ENCODE peak calls at places on chromosome 4, in five cellular contexts. One of them, this sample, is unnamed.

GRCh38 chr4:2515835-2516550 is 20.5 kb upstream of the FAM193A start:
- DNase-seq in heart right ventricle: peak
- DNase-seq in AG04450: no peak
- DNase-seq in CD8-positive, alpha-beta T cell: no peak
- DNase-seq in mammary epithelial cell: no peak
- DNase-seq in this sample: no peak

GRCh38 chr4:10075953-10076391 is 40.6 kb downstream of the WDR1 start:
- DNase-seq in mammary epithelial cell: no peak
- DNase-seq in heart right ventricle: no peak
- DNase-seq in CD8-positive, alpha-beta T cell: peak
- DNase-seq in AG04450: no peak
- DNase-seq in this sample: no peak

GRCh38 chr4:120850048-120850599 is 72.4 kb downstream of the PRDM5 start:
- DNase-seq in heart right ventricle: no peak
- DNase-seq in CD8-positive, alpha-beta T cell: no peak
- DNase-seq in mammary epithelial cell: no peak
- DNase-seq in AG04450: no peak
- DNase-seq in this sample: no peak

GRCh38 chr4:132619968-132620367 is 529.1 kb upstream of the PCDH10 start:
- DNase-seq in heart right ventricle: no peak
- DNase-seq in AG04450: no peak
- DNase-seq in mammary epithelial cell: no peak
- DNase-seq in CD8-positive, alpha-beta T cell: no peak
- DNase-seq in this sample: no peak

GRCh38 chr4:89137695-89138094 is 26.4 kb downstream of the TIGD2 start:
- DNase-seq in AG04450: no peak
- DNase-seq in mammary epithelial cell: no peak
- DNase-seq in heart right ventricle: no peak
- DNase-seq in CD8-positive, alpha-beta T cell: no peak
- DNase-seq in this sample: no peak

GRCh38 chr4:128835498-128836222 is 26.2 kb downstream of the JADE1 start:
- DNase-seq in mammary epithelial cell: no peak
- DNase-seq in AG04450: no peak
- DNase-seq in CD8-positive, alpha-beta T cell: no peak
- DNase-seq in heart right ventricle: peak
- DNase-seq in this sample: no peak

GRCh38 chr4:76745264-76745663 is 152.7 kb downstream of the SOWAHB start:
- DNase-seq in heart right ventricle: no peak
- DNase-seq in mammary epithelial cell: no peak
- DNase-seq in AG04450: no peak
- DNase-seq in CD8-positive, alpha-beta T cell: no peak
- DNase-seq in this sample: no peak

GRCh38 chr4:2402453-2402852 is 16.0 kb downstream of the ZFYVE28 start:
- DNase-seq in mammary epithelial cell: no peak
- DNase-seq in CD8-positive, alpha-beta T cell: no peak
- DNase-seq in AG04450: no peak
- DNase-seq in heart right ventricle: no peak
- DNase-seq in this sample: no peak

DNA sequence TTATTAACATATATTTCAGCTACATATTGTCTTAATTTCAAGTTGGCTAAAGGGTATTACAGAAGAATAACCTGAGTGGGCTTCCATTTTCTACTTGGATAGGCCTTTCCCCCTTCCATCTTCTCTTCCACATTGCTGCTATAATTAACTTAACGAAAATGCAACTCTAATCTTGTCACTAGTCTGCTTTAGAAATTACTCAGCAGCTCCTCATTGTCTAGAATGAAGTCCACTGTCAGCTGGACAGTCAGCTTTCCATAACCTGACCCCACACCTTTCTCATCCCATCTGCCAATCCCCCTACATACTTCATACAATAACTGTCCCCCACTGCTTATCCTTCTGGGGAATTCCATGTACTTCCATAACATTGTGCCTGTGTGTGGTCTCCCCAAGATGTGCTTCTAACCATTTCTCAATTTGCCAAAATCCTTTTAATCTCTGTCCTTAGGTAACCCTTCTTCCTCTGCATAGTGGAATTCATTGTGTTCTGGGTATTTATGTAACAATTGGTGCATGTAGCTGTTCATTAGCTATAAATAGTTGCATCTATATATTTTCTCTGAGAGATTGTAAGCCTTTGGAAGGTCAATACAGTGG is 4.8 kb downstream of the MND1 start:
- DNase-seq in mammary epithelial cell: no peak
- DNase-seq in CD8-positive, alpha-beta T cell: no peak
- DNase-seq in AG04450: no peak
- DNase-seq in heart right ventricle: no peak
- DNase-seq in this sample: no peak
- H3K4me3 ChIP-seq in mammary epithelial cell: no peak
- H3K4me3 ChIP-seq in CD8-positive, alpha-beta T cell: no peak
- H3K4me3 ChIP-seq in AG04450: no peak
- H3K4me3 ChIP-seq in heart right ventricle: no peak
- H3K4me3 ChIP-seq in this sample: no peak

DNA sequence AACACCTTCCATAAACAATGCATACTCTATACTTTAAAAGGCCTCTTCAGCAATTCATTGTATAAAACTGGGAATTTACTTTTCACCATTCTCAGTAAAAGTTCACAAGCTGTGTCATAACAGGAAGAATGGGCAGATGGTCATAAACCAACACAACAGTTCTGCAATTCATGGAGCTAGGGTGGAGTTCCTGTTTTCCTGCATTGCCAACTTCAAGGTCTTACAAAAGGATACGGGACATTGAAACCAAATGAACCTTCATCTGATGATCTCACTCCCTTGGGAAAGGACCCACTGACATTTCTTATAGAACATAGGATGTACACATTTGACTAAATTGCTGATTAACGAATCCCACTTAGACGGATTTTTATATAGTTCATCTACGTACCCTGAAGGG is 4.1 kb downstream of the KDR start:
- DNase-seq in CD8-positive, alpha-beta T cell: no peak
- DNase-seq in heart right ventricle: no peak
- DNase-seq in mammary epithelial cell: no peak
- DNase-seq in AG04450: no peak
- DNase-seq in this sample: no peak
- TF ChIP-seq CTCF in CD8-positive, alpha-beta T cell: no peak
- TF ChIP-seq CTCF in heart right ventricle: no peak
- TF ChIP-seq CTCF in mammary epithelial cell: no peak
- TF ChIP-seq CTCF in AG04450: no peak
- TF ChIP-seq CTCF in this sample: no peak

DNA sequence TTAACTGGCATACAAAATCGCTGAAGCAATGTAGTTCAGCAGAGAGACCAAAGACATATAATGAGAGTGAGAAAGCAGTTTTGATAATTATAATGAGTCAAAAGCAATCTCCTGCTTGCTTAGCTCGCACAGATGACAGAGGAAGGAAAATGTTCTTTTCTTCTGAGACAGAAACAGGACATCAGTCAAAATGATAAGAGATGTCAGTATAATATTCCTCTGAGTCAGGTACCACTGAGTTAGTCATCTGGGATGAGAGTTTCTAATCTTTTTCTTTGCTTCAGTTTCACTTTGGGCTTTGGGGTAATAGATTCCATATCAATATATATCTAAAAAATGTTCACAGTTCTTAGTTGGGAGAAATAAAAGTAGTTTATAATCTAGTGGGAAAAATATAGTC is 387.2 kb downstream of the PCDH7 start:
- DNase-seq in CD8-positive, alpha-beta T cell: no peak
- DNase-seq in AG04450: no peak
- DNase-seq in mammary epithelial cell: peak
- DNase-seq in heart right ventricle: no peak
- DNase-seq in this sample: no peak
- H3K4me3 ChIP-seq in CD8-positive, alpha-beta T cell: no peak
- H3K4me3 ChIP-seq in AG04450: no peak
- H3K4me3 ChIP-seq in mammary epithelial cell: no peak
- H3K4me3 ChIP-seq in heart right ventricle: no peak
- H3K4me3 ChIP-seq in this sample: no peak

DNA sequence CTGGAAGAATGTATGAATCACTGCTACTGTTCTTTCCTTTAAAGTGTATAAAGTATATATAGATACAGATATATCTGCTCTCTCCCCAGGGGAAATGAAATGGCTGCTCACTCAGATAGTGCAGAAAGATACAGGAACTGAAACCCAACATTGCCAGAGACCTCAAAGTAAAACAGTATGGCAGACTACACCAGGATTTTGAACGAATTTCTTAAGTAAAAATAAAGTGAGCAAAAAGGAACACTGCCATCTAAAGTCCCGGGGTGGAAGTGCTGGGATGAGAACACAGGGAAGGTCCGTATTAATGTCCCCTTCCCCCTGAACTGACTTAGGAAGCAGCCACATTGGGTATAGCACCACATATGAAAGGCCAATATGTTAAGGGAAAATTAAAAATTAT is 93.4 kb downstream of the TMA16 start:
- DNase-seq in AG04450: no peak
- DNase-seq in CD8-positive, alpha-beta T cell: no peak
- DNase-seq in mammary epithelial cell: no peak
- DNase-seq in heart right ventricle: no peak
- DNase-seq in this sample: no peak
- TF ChIP-seq CTCF in AG04450: peak
- TF ChIP-seq CTCF in CD8-positive, alpha-beta T cell: peak
- TF ChIP-seq CTCF in mammary epithelial cell: peak
- TF ChIP-seq CTCF in heart right ventricle: no peak
- TF ChIP-seq CTCF in this sample: peak

GRCh38 chr4:182018691-182019090 is 224.5 kb upstream of the TENM3 start:
- DNase-seq in AG04450: no peak
- DNase-seq in CD8-positive, alpha-beta T cell: no peak
- DNase-seq in mammary epithelial cell: no peak
- DNase-seq in heart right ventricle: no peak
- DNase-seq in this sample: no peak
- H3K4me3 ChIP-seq in AG04450: no peak
- H3K4me3 ChIP-seq in CD8-positive, alpha-beta T cell: no peak
- H3K4me3 ChIP-seq in mammary epithelial cell: no peak
- H3K4me3 ChIP-seq in heart right ventricle: no peak
- H3K4me3 ChIP-seq in this sample: no peak

DNA sequence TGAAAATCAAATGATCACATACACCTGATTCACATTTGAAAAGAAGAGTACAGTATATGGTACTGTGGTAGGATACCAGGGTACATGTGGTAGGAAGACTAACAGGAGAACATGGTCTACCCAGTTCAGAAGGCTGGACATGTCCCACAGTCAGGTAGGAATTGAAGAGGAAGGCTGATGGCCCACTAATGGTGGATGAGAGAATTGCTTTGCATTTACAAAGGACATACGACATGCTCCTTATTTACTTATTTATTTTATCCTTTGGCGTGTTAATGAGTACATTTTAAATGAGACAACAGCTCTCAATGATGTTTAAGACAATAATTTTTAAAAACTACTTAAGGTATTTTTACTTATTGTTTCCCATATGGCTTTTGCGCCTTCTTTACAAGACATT is 106.7 kb upstream of the BMP2K start:
- DNase-seq in AG04450: no peak
- DNase-seq in mammary epithelial cell: no peak
- DNase-seq in heart right ventricle: no peak
- DNase-seq in CD8-positive, alpha-beta T cell: no peak
- DNase-seq in this sample: no peak
- TF ChIP-seq CTCF in AG04450: no peak
- TF ChIP-seq CTCF in mammary epithelial cell: peak
- TF ChIP-seq CTCF in heart right ventricle: no peak
- TF ChIP-seq CTCF in CD8-positive, alpha-beta T cell: no peak
- TF ChIP-seq CTCF in this sample: peak

GRCh38 chr4:95548738-95549245 is at the start of gene UNC5C:
- DNase-seq in heart right ventricle: peak
- DNase-seq in AG04450: no peak
- DNase-seq in mammary epithelial cell: peak
- DNase-seq in CD8-positive, alpha-beta T cell: no peak
- DNase-seq in this sample: no peak

GRCh38 chr4:95546236-95546635 is 2.5 kb downstream of the UNC5C start:
- DNase-seq in CD8-positive, alpha-beta T cell: no peak
- DNase-seq in mammary epithelial cell: peak
- DNase-seq in AG04450: no peak
- DNase-seq in heart right ventricle: no peak
- DNase-seq in this sample: no peak

GRCh38 chr4:95545526-95545925 is 3.2 kb downstream of the UNC5C start:
- DNase-seq in CD8-positive, alpha-beta T cell: no peak
- DNase-seq in heart right ventricle: no peak
- DNase-seq in AG04450: no peak
- DNase-seq in mammary epithelial cell: peak
- DNase-seq in this sample: no peak

GRCh38 chr4:95547708-95548471 is 883 bp downstream of the UNC5C start:
- DNase-seq in AG04450: no peak
- DNase-seq in CD8-positive, alpha-beta T cell: no peak
- DNase-seq in mammary epithelial cell: peak
- DNase-seq in heart right ventricle: peak
- DNase-seq in this sample: no peak

DNA sequence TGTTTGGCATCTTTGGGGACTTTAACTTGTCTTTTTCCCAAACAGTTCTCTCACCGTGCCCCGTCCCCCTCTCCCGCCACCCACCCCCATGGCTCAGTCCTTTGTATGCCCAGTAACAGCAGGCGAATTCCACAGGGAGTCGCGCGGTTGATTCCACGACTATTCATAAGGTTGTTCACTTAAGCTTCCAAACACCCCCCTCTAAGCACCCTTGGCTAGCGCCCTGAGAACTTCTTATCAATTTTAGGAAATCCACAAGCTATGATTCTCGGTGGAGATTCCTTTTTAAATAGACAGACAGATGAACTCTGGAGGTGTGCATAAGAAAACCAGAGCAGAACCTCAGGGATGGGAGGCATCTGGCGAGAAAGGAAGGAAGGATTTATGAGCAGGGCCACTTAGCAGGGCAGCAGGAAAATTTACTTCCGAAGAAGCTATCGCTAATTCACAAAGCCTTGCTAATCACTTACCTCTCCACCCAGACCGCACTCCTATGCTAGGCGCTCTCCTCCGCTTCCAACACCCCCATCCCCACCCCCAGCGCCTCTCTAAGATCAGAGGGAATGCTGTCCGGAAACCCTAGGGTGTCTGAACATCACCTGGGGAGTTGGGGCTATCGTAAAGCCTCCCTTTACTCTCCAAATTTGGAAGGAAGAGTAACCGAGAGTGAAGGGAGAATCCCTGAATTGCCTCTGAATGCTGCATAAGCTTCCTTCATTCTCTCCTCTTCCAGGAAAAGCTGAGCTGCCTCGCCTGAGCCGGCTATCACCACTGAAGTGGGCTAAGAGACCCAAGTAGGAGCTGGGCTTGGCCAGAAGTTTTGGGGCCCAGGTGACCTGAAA is 1.7 kb downstream of the UNC5C start:
- DNase-seq in heart right ventricle: no peak
- DNase-seq in AG04450: no peak
- DNase-seq in CD8-positive, alpha-beta T cell: no peak
- DNase-seq in mammary epithelial cell: peak
- DNase-seq in this sample: no peak
- H3K4me3 ChIP-seq in heart right ventricle: peak
- H3K4me3 ChIP-seq in AG04450: no peak
- H3K4me3 ChIP-seq in CD8-positive, alpha-beta T cell: no peak
- H3K4me3 ChIP-seq in mammary epithelial cell: peak
- H3K4me3 ChIP-seq in this sample: peak

GRCh38 chr4:137283737-137284136 is 248.6 kb downstream of the PCDH18 start:
- DNase-seq in mammary epithelial cell: peak
- DNase-seq in CD8-positive, alpha-beta T cell: no peak
- DNase-seq in heart right ventricle: no peak
- DNase-seq in AG04450: no peak
- DNase-seq in this sample: no peak
- TF ChIP-seq CTCF in mammary epithelial cell: peak
- TF ChIP-seq CTCF in CD8-positive, alpha-beta T cell: no peak
- TF ChIP-seq CTCF in heart right ventricle: peak
- TF ChIP-seq CTCF in AG04450: peak
- TF ChIP-seq CTCF in this sample: peak